ENCODE peak calls at places on chromosomes 6 and 20, in six cellular contexts. A, C, S, Z, T and E are unnamed samples.

GRCh38 chr20:17304785-17305184 is 77.9 kb downstream of the PCSK2 start:
- DNase-seq in A (no peak), C (no peak), S (no peak), Z (no peak), T (no peak), E (no peak)

GRCh38 chr6:134307074-134307473 is 10.8 kb downstream of the SGK1 start:
- DNase-seq in A (no peak), C (no peak), S (no peak), Z (no peak), T (no peak), E (no peak)

GRCh38 chr20:61539706-61540360 is 287.8 kb downstream of the CDH4 start:
- DNase-seq in A (no peak), C (no peak), S (no peak), Z (no peak), T (no peak), E (no peak)

GRCh38 chr6:167920165-167920564 is 77.3 kb upstream of the KIF25 start:
- DNase-seq in A (no peak), C (no peak), S (no peak), Z (no peak), T (no peak), E (no peak)

GRCh38 chr6:38404900-38405556 is 234.7 kb downstream of the BTBD9 start:
- DNase-seq in A (no peak), C (peak), S (no peak), Z (no peak), T (no peak), E (no peak)

GRCh38 chr20:59087829-59088433 is 45.3 kb upstream of the PRELID3B start:
- DNase-seq in A (peak), C (peak), S (peak), Z (peak), T (peak), E (peak)

GRCh38 chr20:46117704-46118467 is at the start of gene CD40:
- DNase-seq in A (peak), C (peak), S (peak), Z (peak), T (peak), E (peak)

GRCh38 chr6:108563292-108563691 is 2.6 kb downstream of the FOXO3 start:
- DNase-seq in A (no peak), C (no peak), S (no peak), Z (no peak), T (no peak), E (no peak)

GRCh38 chr6:24911983-24912382 is 23.8 kb downstream of the RIPOR2 start:
- DNase-seq in A (no peak), C (no peak), S (no peak), Z (no peak), T (no peak), E (no peak)

GRCh38 chr20:15079594-15080340 is 742.4 kb upstream of the FLRT3 start:
- DNase-seq in A (no peak), C (no peak), S (no peak), Z (no peak), T (no peak), E (no peak)

GRCh38 chr6:156449128-156449527 is 328.1 kb upstream of the ARID1B start:
- DNase-seq in A (no peak), C (no peak), S (no peak), Z (no peak), T (no peak), E (no peak)

GRCh38 chr20:46119547-46119946 is 1.4 kb downstream of the CD40 start:
- DNase-seq in A (no peak), C (no peak), S (no peak), Z (no peak), T (no peak), E (no peak)

GRCh38 chr20:48986899-48987298 is 59.2 kb upstream of the CSE1L start:
- DNase-seq in A (no peak), C (no peak), S (no peak), Z (no peak), T (no peak), E (no peak)

GRCh38 chr6:77178821-77179220 is 284.5 kb downstream of the HTR1B start:
- DNase-seq in A (no peak), C (peak), S (no peak), Z (peak), T (no peak), E (no peak)

GRCh38 chr6:45486739-45487138 is 109.0 kb upstream of the SUPT3H start:
- DNase-seq in A (no peak), C (no peak), S (no peak), Z (no peak), T (no peak), E (no peak)

GRCh38 chr20:6940052-6940451 is 172.6 kb downstream of the BMP2 start:
- DNase-seq in A (peak), C (no peak), S (no peak), Z (no peak), T (peak), E (peak)

GRCh38 chr20:51350941-51351631 is 191.4 kb downstream of the NFATC2 start:
- DNase-seq in A (no peak), C (peak), S (no peak), Z (peak), T (no peak), E (no peak)

GRCh38 chr20:9068232-9068781 is 580 bp upstream of the PLCB4 start:
- DNase-seq in A (peak), C (peak), S (peak), Z (peak), T (peak), E (peak)

GRCh38 chr6:123715243-123715863 is 78.6 kb upstream of the TRDN start:
- DNase-seq in A (peak), C (no peak), S (peak), Z (peak), T (no peak), E (no peak)

DNA sequence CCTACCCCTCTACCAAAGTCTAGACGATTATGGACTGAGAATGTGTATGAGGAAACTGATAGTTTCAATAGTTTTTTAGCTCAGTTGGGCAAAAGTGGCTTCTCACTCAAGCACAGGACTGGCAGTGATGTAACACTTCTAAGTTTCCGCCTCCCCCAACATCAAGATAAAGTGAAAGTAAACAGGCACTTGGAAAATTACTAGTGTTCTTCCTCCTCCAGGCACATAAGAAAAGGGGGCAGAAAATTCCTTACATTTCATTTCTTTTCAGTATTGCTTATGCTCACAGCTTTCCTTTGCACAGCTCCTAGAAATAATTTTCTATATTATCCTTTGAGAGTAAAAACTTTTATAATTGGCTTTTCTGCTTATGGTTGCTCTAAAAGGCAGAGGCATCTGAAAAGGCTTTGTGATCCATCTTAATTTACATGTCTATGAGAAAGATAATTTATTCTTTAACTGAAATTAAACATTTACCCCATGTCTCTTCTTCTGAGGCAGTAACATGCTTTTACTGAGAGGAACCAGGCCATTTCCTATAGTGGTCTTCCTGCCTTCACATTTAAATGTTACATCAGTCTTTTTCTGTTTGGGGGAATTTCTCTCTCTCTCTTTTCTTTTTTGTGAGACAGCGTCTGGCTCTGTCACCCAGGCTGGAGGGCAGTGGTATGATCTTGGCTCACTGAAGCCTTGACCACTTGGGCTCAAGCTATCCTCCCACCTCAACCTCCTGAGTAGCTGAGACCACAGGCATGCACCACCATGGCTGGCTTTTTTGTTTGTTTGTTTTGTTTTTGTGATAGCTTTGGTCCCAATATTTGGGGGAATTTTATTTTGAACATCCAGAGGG is 65.0 kb upstream of the EEF1A1 start:
- DNase-seq in A (no peak), C (peak), S (peak), Z (peak), T (no peak), E (peak)
- H3K4ac ChIP-seq in A (no peak), C (peak), S (no peak), Z (no peak), T (no peak), E (no peak)

GRCh38 chr6:40352527-40353170 is 234.5 kb downstream of the LRFN2 start:
- DNase-seq in A (no peak), C (no peak), S (no peak), Z (no peak), T (peak), E (no peak)
- H3K4me2 ChIP-seq in A (no peak), C (no peak), S (peak), Z (no peak), T (no peak), E (no peak)

GRCh38 chr6:96002576-96002910 is 13.2 kb upstream of the FUT9 start:
- DNase-seq in A (no peak), C (no peak), S (no peak), Z (no peak), T (no peak), E (no peak)

GRCh38 chr6:96002912-96003311 is 12.9 kb upstream of the FUT9 start:
- DNase-seq in A (no peak), C (no peak), S (no peak), Z (no peak), T (no peak), E (no peak)

GRCh38 chr6:96007663-96008062 is 8.1 kb upstream of the FUT9 start:
- DNase-seq in A (no peak), C (no peak), S (no peak), Z (no peak), T (no peak), E (no peak)

DNA sequence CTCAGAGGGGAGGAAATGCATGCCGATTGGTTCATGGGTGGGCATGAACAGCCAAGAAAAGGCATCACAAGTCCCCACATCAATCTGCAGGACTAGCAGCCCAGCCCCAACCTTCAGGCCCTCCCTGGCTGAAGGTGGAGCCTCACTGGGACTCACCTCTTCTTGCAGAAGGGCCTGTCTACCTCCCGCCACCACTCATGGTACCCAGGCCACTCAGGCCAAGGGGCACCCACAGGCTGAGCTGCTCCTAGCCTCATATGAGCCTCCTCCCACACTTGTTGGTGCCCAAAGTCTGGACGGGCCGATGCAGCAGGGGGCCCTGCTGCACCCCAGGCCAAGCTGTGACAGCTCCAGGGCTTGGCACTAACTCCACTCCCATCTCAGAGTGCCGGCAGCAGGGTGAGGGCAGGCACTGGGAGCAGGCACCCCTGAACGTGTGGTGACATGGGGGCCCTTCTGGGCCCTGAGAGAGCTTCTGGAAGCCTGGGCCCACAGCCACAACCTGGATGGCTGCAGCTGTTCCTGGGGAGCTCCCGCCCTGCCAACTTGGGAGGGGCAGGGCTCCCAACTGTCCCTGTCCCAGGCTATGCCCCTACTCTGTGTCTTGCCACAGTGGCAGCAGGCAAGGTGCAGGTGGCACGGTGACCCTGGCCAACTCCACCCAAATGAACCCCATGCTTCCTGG is 13.7 kb upstream of the FUT9 start:
- DNase-seq in A (no peak), C (no peak), S (no peak), Z (no peak), T (no peak), E (no peak)
- H3K14ac ChIP-seq in A (peak), C (no peak), S (no peak), Z (no peak), T (no peak), E (no peak)

GRCh38 chr6:50823130-50823920 is 4.7 kb downstream of the TFAP2B start:
- DNase-seq in A (no peak), C (no peak), S (no peak), Z (no peak), T (no peak), E (peak)

GRCh38 chr6:50826037-50826761 is 7.5 kb downstream of the TFAP2B start:
- DNase-seq in A (no peak), C (no peak), S (no peak), Z (no peak), T (no peak), E (no peak)

GRCh38 chr6:50826803-50827202 is 8.1 kb downstream of the TFAP2B start:
- DNase-seq in A (no peak), C (no peak), S (no peak), Z (no peak), T (no peak), E (no peak)

GRCh38 chr6:50824505-50824904 is 5.8 kb downstream of the TFAP2B start:
- DNase-seq in A (no peak), C (no peak), S (no peak), Z (no peak), T (no peak), E (peak)

GRCh38 chr6:50825375-50826036 is 6.8 kb downstream of the TFAP2B start:
- DNase-seq in A (no peak), C (no peak), S (no peak), Z (no peak), T (no peak), E (peak)
- H3K4ac ChIP-seq in A (no peak), C (no peak), S (no peak), Z (no peak), T (no peak), E (no peak)

DNA sequence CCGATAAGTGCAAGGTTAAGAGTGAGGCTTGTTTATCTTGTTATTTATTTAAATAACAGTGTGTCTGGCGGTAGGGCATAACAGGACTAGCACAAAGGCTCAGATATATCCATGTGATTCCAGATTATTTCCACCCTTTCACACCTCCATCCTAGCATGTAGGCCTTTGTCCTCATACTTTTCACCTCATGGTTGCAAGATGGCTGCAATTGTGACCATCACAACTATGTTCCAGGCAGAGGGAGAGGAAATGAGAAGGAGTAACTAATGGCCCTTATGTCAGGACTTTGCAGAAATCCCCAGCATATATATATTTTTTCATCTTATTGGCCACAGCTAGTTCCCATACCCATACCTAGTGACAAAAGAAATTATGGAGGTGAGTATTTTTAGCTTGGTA is 23.5 kb upstream of the RALY start:
- DNase-seq in A (no peak), C (no peak), S (no peak), Z (no peak), T (no peak), E (no peak)
- H3K4me2 ChIP-seq in A (no peak), C (no peak), S (no peak), Z (no peak), T (no peak), E (no peak)

DNA sequence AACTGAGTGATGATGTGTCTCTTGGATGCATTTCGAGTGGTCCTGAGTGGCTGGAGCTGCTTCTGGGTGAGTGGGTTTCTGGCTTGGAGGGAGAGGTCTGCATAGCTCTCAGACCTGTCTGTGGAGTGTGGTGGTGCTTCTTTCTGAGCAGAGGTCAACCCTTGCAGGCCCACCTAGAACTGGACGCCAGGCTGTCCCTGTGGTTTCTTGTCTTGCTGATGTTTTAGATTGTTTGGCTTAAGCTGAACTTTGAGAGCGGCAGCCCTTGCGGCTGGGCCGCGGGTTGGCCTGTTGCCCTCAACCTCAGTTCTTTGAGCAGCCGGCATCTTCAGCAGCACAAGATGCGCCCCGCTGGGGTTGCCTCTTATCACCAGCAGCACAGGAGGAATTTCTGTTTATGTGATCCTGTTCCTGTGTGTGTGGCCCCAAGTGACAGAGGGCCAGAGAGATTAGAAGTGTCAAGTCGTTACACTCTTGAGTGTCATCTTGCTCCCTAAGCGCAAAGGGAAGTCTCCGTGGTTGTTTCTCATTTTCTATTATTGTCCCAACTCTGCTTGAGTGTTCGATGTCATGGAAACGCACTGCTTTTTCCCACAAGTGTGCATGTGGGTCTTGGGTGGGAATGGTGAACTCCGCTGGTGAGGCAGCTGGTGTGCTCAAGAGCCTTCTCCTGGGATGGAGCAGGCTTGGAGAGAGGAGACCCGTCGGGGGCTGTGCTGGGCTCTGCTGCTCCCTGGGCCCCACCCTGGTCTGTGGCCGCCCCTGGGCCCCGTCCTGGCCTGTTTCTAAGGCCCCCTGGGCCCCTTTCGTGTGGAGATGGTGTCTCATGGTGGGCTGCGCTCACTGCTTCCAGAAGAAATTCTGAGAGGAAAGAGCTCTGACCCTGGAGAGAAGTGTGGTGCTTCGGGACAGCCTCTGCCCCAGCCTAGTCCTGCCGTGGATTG is 20.1 kb upstream of the SLC22A1 start:
- DNase-seq in A (no peak), C (no peak), S (no peak), Z (peak), T (no peak), E (no peak)
- H3K14ac ChIP-seq in A (no peak), C (no peak), S (no peak), Z (no peak), T (no peak), E (no peak)